ENCODE peak calls at places on chromosomes 12 and 14, in four cellular contexts. One of them, this sample, is unnamed.

GRCh38 chr12:55687746-55688145 is 20.0 kb downstream of the ITGA7 start:
- DNase-seq in SK-N-SH: no peak
- DNase-seq in progenitor cell of endocrine pancreas: no peak
- DNase-seq in cardiac fibroblast: no peak
- DNase-seq in this sample: no peak

GRCh38 chr12:105713901-105714300 is 383.4 kb downstream of the C12orf75 start:
- DNase-seq in cardiac fibroblast: no peak
- DNase-seq in SK-N-SH: no peak
- DNase-seq in progenitor cell of endocrine pancreas: no peak
- DNase-seq in this sample: no peak

GRCh38 chr12:4584281-4584680 is 22.3 kb downstream of the DYRK4 start:
- DNase-seq in cardiac fibroblast: no peak
- DNase-seq in SK-N-SH: no peak
- DNase-seq in progenitor cell of endocrine pancreas: no peak
- DNase-seq in this sample: no peak

GRCh38 chr14:99701260-99701659 is 17.2 kb downstream of the CYP46A1 start:
- DNase-seq in SK-N-SH: no peak
- DNase-seq in progenitor cell of endocrine pancreas: no peak
- DNase-seq in cardiac fibroblast: no peak
- DNase-seq in this sample: no peak

GRCh38 chr12:81257952-81258551 is 180.2 kb downstream of the ACSS3 start:
- DNase-seq in cardiac fibroblast: peak
- DNase-seq in progenitor cell of endocrine pancreas: no peak
- DNase-seq in SK-N-SH: peak
- DNase-seq in this sample: no peak

GRCh38 chr14:39025810-39026627 is 77.0 kb downstream of the SEC23A start:
- DNase-seq in SK-N-SH: no peak
- DNase-seq in progenitor cell of endocrine pancreas: no peak
- DNase-seq in cardiac fibroblast: peak
- DNase-seq in this sample: no peak

GRCh38 chr12:92505373-92506340 is 197.1 kb upstream of the PLEKHG7 start:
- DNase-seq in progenitor cell of endocrine pancreas: no peak
- DNase-seq in SK-N-SH: peak
- DNase-seq in cardiac fibroblast: peak
- DNase-seq in this sample: peak

GRCh38 chr14:37202265-37202664 is 4.5 kb downstream of the MIPOL1 start:
- DNase-seq in SK-N-SH: no peak
- DNase-seq in progenitor cell of endocrine pancreas: no peak
- DNase-seq in cardiac fibroblast: peak
- DNase-seq in this sample: no peak

GRCh38 chr12:54527631-54527929 is 21.8 kb upstream of the PDE1B start:
- DNase-seq in progenitor cell of endocrine pancreas: no peak
- DNase-seq in SK-N-SH: no peak
- DNase-seq in cardiac fibroblast: no peak
- DNase-seq in this sample: no peak

GRCh38 chr14:75267141-75267601 is 11.5 kb upstream of the FOS start:
- DNase-seq in progenitor cell of endocrine pancreas: no peak
- DNase-seq in SK-N-SH: no peak
- DNase-seq in cardiac fibroblast: peak
- DNase-seq in this sample: no peak

GRCh38 chr14:99268776-99269510 is 3.1 kb downstream of the BCL11B start:
- DNase-seq in cardiac fibroblast: no peak
- DNase-seq in SK-N-SH: no peak
- DNase-seq in progenitor cell of endocrine pancreas: no peak
- DNase-seq in this sample: no peak

GRCh38 chr12:119547016-119547415 is 46.6 kb upstream of the TMEM233 start:
- DNase-seq in cardiac fibroblast: no peak
- DNase-seq in SK-N-SH: no peak
- DNase-seq in progenitor cell of endocrine pancreas: no peak
- DNase-seq in this sample: no peak

GRCh38 chr12:53066594-53066978 is 12.6 kb downstream of the SPRYD3 start:
- DNase-seq in cardiac fibroblast: no peak
- DNase-seq in progenitor cell of endocrine pancreas: no peak
- DNase-seq in SK-N-SH: no peak
- DNase-seq in this sample: no peak

GRCh38 chr12:47212701-47213039 is 132.9 kb upstream of the AMIGO2 start:
- DNase-seq in progenitor cell of endocrine pancreas: no peak
- DNase-seq in SK-N-SH: no peak
- DNase-seq in cardiac fibroblast: no peak
- DNase-seq in this sample: no peak

GRCh38 chr12:110005319-110005973 is 6.2 kb downstream of the ANKRD13A start:
- DNase-seq in progenitor cell of endocrine pancreas: no peak
- DNase-seq in cardiac fibroblast: no peak
- DNase-seq in SK-N-SH: no peak
- DNase-seq in this sample: no peak

GRCh38 chr12:14614704-14615121 is 47.0 kb upstream of the PLBD1 start:
- DNase-seq in progenitor cell of endocrine pancreas: no peak
- DNase-seq in SK-N-SH: no peak
- DNase-seq in cardiac fibroblast: no peak
- DNase-seq in this sample: peak

GRCh38 chr14:102545461-102546265 is 36.1 kb upstream of the ANKRD9 start:
- DNase-seq in SK-N-SH: peak
- DNase-seq in cardiac fibroblast: peak
- DNase-seq in progenitor cell of endocrine pancreas: no peak
- DNase-seq in this sample: peak

GRCh38 chr12:68609955-68610434 is 704 bp upstream of the RAP1B start:
- DNase-seq in cardiac fibroblast: peak
- DNase-seq in progenitor cell of endocrine pancreas: no peak
- DNase-seq in SK-N-SH: peak
- DNase-seq in this sample: no peak

GRCh38 chr14:25110101-25110500 is 60.2 kb upstream of the STXBP6 start:
- DNase-seq in SK-N-SH: no peak
- DNase-seq in progenitor cell of endocrine pancreas: no peak
- DNase-seq in cardiac fibroblast: no peak
- DNase-seq in this sample: no peak

GRCh38 chr12:48972213-48973021 is 882 bp upstream of the WNT10B start:
- DNase-seq in cardiac fibroblast: no peak
- DNase-seq in progenitor cell of endocrine pancreas: no peak
- DNase-seq in SK-N-SH: peak
- DNase-seq in this sample: no peak

GRCh38 chr14:73237219-73237785 is at the start of gene PAPLN:
- DNase-seq in SK-N-SH: peak
- DNase-seq in progenitor cell of endocrine pancreas: no peak
- DNase-seq in cardiac fibroblast: peak
- DNase-seq in this sample: peak

GRCh38 chr12:90235642-90236041 is 527.0 kb upstream of the ATP2B1 start:
- DNase-seq in progenitor cell of endocrine pancreas: no peak
- DNase-seq in cardiac fibroblast: peak
- DNase-seq in SK-N-SH: no peak
- DNase-seq in this sample: no peak

GRCh38 chr12:8832500-8832899 is 10.1 kb downstream of the A2ML1 start:
- DNase-seq in progenitor cell of endocrine pancreas: no peak
- DNase-seq in cardiac fibroblast: no peak
- DNase-seq in SK-N-SH: no peak
- DNase-seq in this sample: no peak

GRCh38 chr12:57890191-57891120 is 43.9 kb upstream of the CTDSP2 start:
- DNase-seq in progenitor cell of endocrine pancreas: no peak
- DNase-seq in SK-N-SH: no peak
- DNase-seq in cardiac fibroblast: peak
- DNase-seq in this sample: no peak

GRCh38 chr14:75229923-75230792 is 48.5 kb upstream of the FOS start:
- DNase-seq in progenitor cell of endocrine pancreas: no peak
- DNase-seq in cardiac fibroblast: peak
- DNase-seq in SK-N-SH: no peak
- DNase-seq in this sample: peak

GRCh38 chr12:41514050-41514449 is 325.9 kb downstream of the PDZRN4 start:
- DNase-seq in SK-N-SH: no peak
- DNase-seq in cardiac fibroblast: no peak
- DNase-seq in progenitor cell of endocrine pancreas: no peak
- DNase-seq in this sample: no peak

GRCh38 chr12:47408171-47408871 is 297.5 kb downstream of the RPAP3 start:
- DNase-seq in cardiac fibroblast: peak
- DNase-seq in progenitor cell of endocrine pancreas: no peak
- DNase-seq in SK-N-SH: no peak
- DNase-seq in this sample: peak

GRCh38 chr12:4104722-4105244 is 168.8 kb upstream of the CCND2 start:
- DNase-seq in SK-N-SH: no peak
- DNase-seq in cardiac fibroblast: no peak
- DNase-seq in progenitor cell of endocrine pancreas: no peak
- DNase-seq in this sample: no peak

GRCh38 chr12:3141339-3142321 is 64.5 kb downstream of the TSPAN9 start:
- DNase-seq in cardiac fibroblast: no peak
- DNase-seq in SK-N-SH: no peak
- DNase-seq in progenitor cell of endocrine pancreas: no peak
- DNase-seq in this sample: no peak

GRCh38 chr12:21471294-21471693 is 30.1 kb downstream of the RECQL start:
- DNase-seq in SK-N-SH: no peak
- DNase-seq in progenitor cell of endocrine pancreas: no peak
- DNase-seq in cardiac fibroblast: no peak
- DNase-seq in this sample: no peak

GRCh38 chr12:47184229-47184628 is 104.5 kb upstream of the AMIGO2 start:
- DNase-seq in cardiac fibroblast: no peak
- DNase-seq in progenitor cell of endocrine pancreas: no peak
- DNase-seq in SK-N-SH: no peak
- DNase-seq in this sample: no peak

GRCh38 chr12:83826112-83826511 is 1086.5 kb downstream of the SLC6A15 start:
- DNase-seq in progenitor cell of endocrine pancreas: no peak
- DNase-seq in SK-N-SH: peak
- DNase-seq in cardiac fibroblast: peak
- DNase-seq in this sample: peak

GRCh38 chr12:56261503-56262230 is 3.5 kb upstream of the ANKRD52 start:
- DNase-seq in progenitor cell of endocrine pancreas: no peak
- DNase-seq in SK-N-SH: no peak
- DNase-seq in cardiac fibroblast: peak
- DNase-seq in this sample: no peak

GRCh38 chr14:34665785-34666425 is 36.0 kb upstream of the SNX6 start:
- DNase-seq in cardiac fibroblast: peak
- DNase-seq in progenitor cell of endocrine pancreas: no peak
- DNase-seq in SK-N-SH: no peak
- DNase-seq in this sample: no peak

GRCh38 chr14:56216631-56217379 is 98.6 kb downstream of the PELI2 start:
- DNase-seq in progenitor cell of endocrine pancreas: no peak
- DNase-seq in SK-N-SH: no peak
- DNase-seq in cardiac fibroblast: peak
- DNase-seq in this sample: no peak

GRCh38 chr12:104792570-104792969 is 165.5 kb downstream of the SLC41A2 start:
- DNase-seq in SK-N-SH: no peak
- DNase-seq in cardiac fibroblast: peak
- DNase-seq in progenitor cell of endocrine pancreas: no peak
- DNase-seq in this sample: no peak

GRCh38 chr12:27549231-27549800 is 25.3 kb downstream of the PPFIBP1 start:
- DNase-seq in progenitor cell of endocrine pancreas: no peak
- DNase-seq in SK-N-SH: no peak
- DNase-seq in cardiac fibroblast: peak
- DNase-seq in this sample: no peak

GRCh38 chr12:68960162-68960501 is 27.2 kb upstream of the CPM start:
- DNase-seq in cardiac fibroblast: peak
- DNase-seq in progenitor cell of endocrine pancreas: no peak
- DNase-seq in SK-N-SH: no peak
- DNase-seq in this sample: no peak

GRCh38 chr14:23307146-23307447 is 464 bp downstream of the BCL2L2 start:
- DNase-seq in SK-N-SH: no peak
- DNase-seq in progenitor cell of endocrine pancreas: no peak
- DNase-seq in cardiac fibroblast: no peak
- DNase-seq in this sample: no peak